ENCODE peak calls at places on chromosomes 16 and 17, in four cellular contexts. R is PC-9, A is glutamatergic neuron, I is neural progenitor cell. K is an unnamed sample.

GRCh38 chr17:81256616-81257015 is 17.5 kb downstream of the NDUFAF8 start:
- DNase-seq in R (no peak), A (no peak), I (no peak), K (no peak)

GRCh38 chr17:81741049-81741593 is 29.0 kb downstream of the SLC25A10 start:
- DNase-seq in R (no peak), A (no peak), I (no peak), K (no peak)

GRCh38 chr17:76565728-76566612 is 19.7 kb downstream of the ST6GALNAC2 start:
- DNase-seq in R (no peak), A (no peak), I (no peak), K (no peak)

GRCh38 chr16:3282103-3282746 is 1.1 kb upstream of the ZNF263 start:
- DNase-seq in I (peak; percentile 86), A (peak; percentile 79), R (no peak), K (peak; percentile 90)

GRCh38 chr17:67602974-67603373 is 114.8 kb upstream of the NOL11 start:
- DNase-seq in A (peak; percentile 32), I (peak; percentile 69), R (peak; percentile 41), K (peak; percentile 78)

GRCh38 chr17:17535957-17536356 is 39.8 kb upstream of the RASD1 start:
- DNase-seq in R (no peak), A (no peak), I (no peak), K (no peak)

GRCh38 chr17:57669671-57670529 is 75.2 kb downstream of the CCDC182 start:
- DNase-seq in A (no peak), I (no peak), R (no peak), K (peak; percentile 50)

GRCh38 chr17:27565874-27566672 is 64.9 kb upstream of the LGALS9 start:
- DNase-seq in I (no peak), A (no peak), R (no peak), K (no peak)

GRCh38 chr17:43591750-43592562 is 45.8 kb upstream of the ETV4 start:
- DNase-seq in R (no peak), A (no peak), I (peak; percentile 15), K (peak; percentile 95)

GRCh38 chr16:88700636-88701482 is 5.3 kb downstream of the RNF166 start:
- DNase-seq in R (no peak), A (no peak), I (no peak), K (no peak)

GRCh38 chr16:89712476-89712805 is 8.3 kb downstream of the VPS9D1 start:
- DNase-seq in I (peak; percentile 34), R (no peak), A (no peak), K (no peak)

GRCh38 chr17:16250635-16251034 is 33.6 kb downstream of the PIGL start:
- DNase-seq in R (no peak), A (no peak), I (no peak), K (no peak)

GRCh38 chr16:64687089-64687488 is 434.8 kb downstream of the CDH11 start:
- DNase-seq in I (no peak), R (no peak), A (no peak), K (no peak)

GRCh38 chr17:79188048-79188447 is 113.4 kb downstream of the ENGASE start:
- DNase-seq in R (peak; percentile 22), I (peak; percentile 86), A (peak; percentile 85), K (peak; percentile 75)

GRCh38 chr16:28189237-28189636 is 22.5 kb downstream of the XPO6 start:
- DNase-seq in A (no peak), R (no peak), I (no peak), K (peak; percentile 69)

GRCh38 chr17:50196826-50197225 is 4.6 kb downstream of the COL1A1 start:
- DNase-seq in I (no peak), R (no peak), A (no peak), K (no peak)

GRCh38 chr17:57391076-57391825 is 134.9 kb downstream of the MSI2 start:
- DNase-seq in I (no peak), R (no peak), A (no peak), K (peak; percentile 79)

GRCh38 chr16:86492267-86492960 is 17.9 kb upstream of the FOXF1 start:
- DNase-seq in A (no peak), R (no peak), I (no peak), K (no peak)

GRCh38 chr16:27625050-27625697 is 75.2 kb downstream of the KATNIP start:
- DNase-seq in A (no peak), R (no peak), I (no peak), K (no peak)

GRCh38 chr17:47830396-47830907 is 889 bp downstream of the MRPL10 start:
- DNase-seq in R (no peak), I (no peak), A (no peak), K (no peak)

K was measured in islet precursor cell.